ENCODE peak calls at places on chromosomes 7 and 10, in five cellular contexts. B is stomach, O is NCI-H774, Y is tibial nerve, L is activated gamma-delta T cell. H is an unnamed sample.

GRCh38 chr7:128387663-128388485 is 21.9 kb downstream of the IMPDH1 start:
- DNase-seq in B (peak), O (peak), Y (peak), L (no peak), H (no peak)

GRCh38 chr7:105024734-105025133 is 10.7 kb downstream of the KMT2E start:
- DNase-seq in B (no peak), O (no peak), Y (no peak), L (no peak), H (no peak)

GRCh38 chr10:69684020-69684980 is 54.3 kb downstream of the FAM241B start:
- DNase-seq in B (peak), O (no peak), Y (peak), L (no peak), H (peak)

GRCh38 chr7:150325110-150325611 is 1.8 kb upstream of the ACTR3C start:
- DNase-seq in B (no peak), O (no peak), Y (no peak), L (no peak), H (no peak)

GRCh38 chr7:117863618-117864017 is 9.6 kb downstream of the CTTNBP2 start:
- DNase-seq in B (no peak), O (no peak), Y (no peak), L (no peak), H (no peak)

GRCh38 chr7:64485623-64486022 is 77.2 kb downstream of the ZNF680 start:
- DNase-seq in B (no peak), O (no peak), Y (no peak), L (no peak), H (no peak)

GRCh38 chr7:26664735-26665420 is 199.5 kb downstream of the SKAP2 start:
- DNase-seq in B (no peak), O (no peak), Y (no peak), L (no peak), H (no peak)

GRCh38 chr10:25578061-25578460 is 356.0 kb upstream of the MYO3A start:
- DNase-seq in B (no peak), O (no peak), Y (no peak), L (no peak), H (no peak)

GRCh38 chr7:149885191-149886017 is 11.6 kb downstream of the ATP6V0E2 start:
- DNase-seq in B (no peak), O (no peak), Y (no peak), L (no peak), H (no peak)

GRCh38 chr7:19708397-19709248 is at the start of gene POLR1F:
- DNase-seq in B (peak), O (peak), Y (peak), L (peak), H (peak)

H was measured in thoracic aorta.